ENCODE peak calls at places on chromosomes 16 and 17, in seven cellular contexts. One of them, this sample, is unnamed.

GRCh38 chr17:68777243-68777855 is 176.2 kb upstream of the FAM20A start:
- DNase-seq in effector memory CD4-positive, alpha-beta T cell: no peak
- DNase-seq in lung: no peak
- DNase-seq in tibial nerve: peak; percentile 57
- DNase-seq in IMR-90: peak; percentile 67
- DNase-seq in esophagus squamous epithelium: no peak
- DNase-seq in heart left ventricle: peak; percentile 57
- DNase-seq in this sample: peak; percentile 17

GRCh38 chr17:12902046-12902445 is 112.7 kb downstream of the ARHGAP44 start:
- DNase-seq in heart left ventricle: no peak
- DNase-seq in lung: no peak
- DNase-seq in IMR-90: no peak
- DNase-seq in effector memory CD4-positive, alpha-beta T cell: no peak
- DNase-seq in esophagus squamous epithelium: no peak
- DNase-seq in tibial nerve: no peak
- DNase-seq in this sample: no peak

GRCh38 chr16:49590166-49590871 is 216.7 kb downstream of the C16orf78 start:
- DNase-seq in lung: no peak
- DNase-seq in IMR-90: no peak
- DNase-seq in heart left ventricle: no peak
- DNase-seq in esophagus squamous epithelium: no peak
- DNase-seq in effector memory CD4-positive, alpha-beta T cell: no peak
- DNase-seq in tibial nerve: no peak
- DNase-seq in this sample: no peak

GRCh38 chr16:30784215-30784614 is 2.8 kb downstream of the ZNF629 start:
- DNase-seq in IMR-90: no peak
- DNase-seq in lung: no peak
- DNase-seq in heart left ventricle: no peak
- DNase-seq in esophagus squamous epithelium: no peak
- DNase-seq in tibial nerve: no peak
- DNase-seq in effector memory CD4-positive, alpha-beta T cell: no peak
- DNase-seq in this sample: no peak

GRCh38 chr16:87579691-87580090 is 22.6 kb upstream of the JPH3 start:
- DNase-seq in heart left ventricle: no peak
- DNase-seq in effector memory CD4-positive, alpha-beta T cell: no peak
- DNase-seq in lung: no peak
- DNase-seq in IMR-90: no peak
- DNase-seq in esophagus squamous epithelium: no peak
- DNase-seq in tibial nerve: no peak
- DNase-seq in this sample: no peak

GRCh38 chr16:21300309-21301167 is 22.4 kb upstream of the CRYM start:
- DNase-seq in esophagus squamous epithelium: peak; percentile 51
- DNase-seq in tibial nerve: peak; percentile 95
- DNase-seq in IMR-90: peak; percentile 100
- DNase-seq in effector memory CD4-positive, alpha-beta T cell: no peak
- DNase-seq in lung: peak; percentile 97
- DNase-seq in heart left ventricle: peak; percentile 95
- DNase-seq in this sample: peak; percentile 98

GRCh38 chr17:4833178-4833940 is at the start of gene MINK1:
- DNase-seq in tibial nerve: peak; percentile 67
- DNase-seq in esophagus squamous epithelium: peak; percentile 21
- DNase-seq in heart left ventricle: peak; percentile 93
- DNase-seq in IMR-90: peak; percentile 92
- DNase-seq in effector memory CD4-positive, alpha-beta T cell: peak; percentile 86
- DNase-seq in lung: peak; percentile 86
- DNase-seq in this sample: peak; percentile 85

GRCh38 chr17:57855391-57856035 is 5.7 kb upstream of the MRPS23 start:
- DNase-seq in esophagus squamous epithelium: no peak
- DNase-seq in heart left ventricle: no peak
- DNase-seq in lung: no peak
- DNase-seq in tibial nerve: no peak
- DNase-seq in IMR-90: no peak
- DNase-seq in effector memory CD4-positive, alpha-beta T cell: no peak
- DNase-seq in this sample: no peak

GRCh38 chr17:15087946-15088345 is 177.2 kb downstream of the PMP22 start:
- DNase-seq in IMR-90: no peak
- DNase-seq in heart left ventricle: peak; percentile 75
- DNase-seq in effector memory CD4-positive, alpha-beta T cell: no peak
- DNase-seq in esophagus squamous epithelium: no peak
- DNase-seq in lung: no peak
- DNase-seq in tibial nerve: no peak
- DNase-seq in this sample: peak; percentile 23

GRCh38 chr17:17663160-17664072 is 17.8 kb upstream of the RAI1 start:
- DNase-seq in lung: peak; percentile 43
- DNase-seq in heart left ventricle: peak; percentile 62
- DNase-seq in esophagus squamous epithelium: no peak
- DNase-seq in IMR-90: peak; percentile 97
- DNase-seq in tibial nerve: no peak
- DNase-seq in effector memory CD4-positive, alpha-beta T cell: peak; percentile 74
- DNase-seq in this sample: no peak

GRCh38 chr16:457732-458400 is 32.4 kb downstream of the RAB11FIP3 start:
- DNase-seq in heart left ventricle: no peak
- DNase-seq in tibial nerve: no peak
- DNase-seq in esophagus squamous epithelium: no peak
- DNase-seq in effector memory CD4-positive, alpha-beta T cell: no peak
- DNase-seq in IMR-90: no peak
- DNase-seq in lung: peak; percentile 30
- DNase-seq in this sample: peak; percentile 22

GRCh38 chr17:13601317-13601775 is 383 bp downstream of the HS3ST3A1 start:
- DNase-seq in IMR-90: no peak
- DNase-seq in tibial nerve: no peak
- DNase-seq in heart left ventricle: peak; percentile 28
- DNase-seq in lung: no peak
- DNase-seq in effector memory CD4-positive, alpha-beta T cell: no peak
- DNase-seq in esophagus squamous epithelium: no peak
- DNase-seq in this sample: no peak

GRCh38 chr17:50175035-50175788 is 9.4 kb downstream of the SGCA start:
- DNase-seq in esophagus squamous epithelium: no peak
- DNase-seq in lung: no peak
- DNase-seq in heart left ventricle: peak; percentile 22
- DNase-seq in effector memory CD4-positive, alpha-beta T cell: no peak
- DNase-seq in IMR-90: peak; percentile 56
- DNase-seq in tibial nerve: no peak
- DNase-seq in this sample: no peak

GRCh38 chr17:65797809-65798208 is 236.4 kb upstream of the AXIN2 start:
- DNase-seq in effector memory CD4-positive, alpha-beta T cell: no peak
- DNase-seq in IMR-90: no peak
- DNase-seq in esophagus squamous epithelium: no peak
- DNase-seq in lung: no peak
- DNase-seq in tibial nerve: no peak
- DNase-seq in heart left ventricle: no peak
- DNase-seq in this sample: no peak

GRCh38 chr16:58661199-58661830 is 23.3 kb downstream of the SLC38A7 start:
- DNase-seq in esophagus squamous epithelium: no peak
- DNase-seq in tibial nerve: no peak
- DNase-seq in effector memory CD4-positive, alpha-beta T cell: no peak
- DNase-seq in lung: peak; percentile 46
- DNase-seq in IMR-90: peak; percentile 91
- DNase-seq in heart left ventricle: peak; percentile 59
- DNase-seq in this sample: no peak

GRCh38 chr16:27476240-27476639 is 73.5 kb downstream of the GTF3C1 start:
- DNase-seq in tibial nerve: no peak
- DNase-seq in IMR-90: peak; percentile 17
- DNase-seq in heart left ventricle: no peak
- DNase-seq in esophagus squamous epithelium: no peak
- DNase-seq in lung: no peak
- DNase-seq in effector memory CD4-positive, alpha-beta T cell: no peak
- DNase-seq in this sample: no peak

GRCh38 chr17:5825717-5826330 is 241.5 kb upstream of the NLRP1 start:
- DNase-seq in esophagus squamous epithelium: no peak
- DNase-seq in heart left ventricle: no peak
- DNase-seq in tibial nerve: no peak
- DNase-seq in IMR-90: peak; percentile 83
- DNase-seq in effector memory CD4-positive, alpha-beta T cell: no peak
- DNase-seq in lung: no peak
- DNase-seq in this sample: no peak

GRCh38 chr17:61431594-61432311 is 20.5 kb upstream of the TBX4 start:
- DNase-seq in tibial nerve: no peak
- DNase-seq in effector memory CD4-positive, alpha-beta T cell: no peak
- DNase-seq in IMR-90: peak; percentile 76
- DNase-seq in heart left ventricle: no peak
- DNase-seq in lung: no peak
- DNase-seq in esophagus squamous epithelium: no peak
- DNase-seq in this sample: no peak

GRCh38 chr17:81576621-81577277 is 24.6 kb upstream of the FAAP100 start:
- DNase-seq in effector memory CD4-positive, alpha-beta T cell: no peak
- DNase-seq in lung: no peak
- DNase-seq in IMR-90: peak; percentile 88
- DNase-seq in esophagus squamous epithelium: no peak
- DNase-seq in tibial nerve: no peak
- DNase-seq in heart left ventricle: no peak
- DNase-seq in this sample: no peak
- H3K27ac ChIP-seq in effector memory CD4-positive, alpha-beta T cell: no peak overlapping the region
- H3K27ac ChIP-seq in lung: no peak overlapping the region
- H3K27ac ChIP-seq in IMR-90: peak overlapping the region; percentile 59
- H3K27ac ChIP-seq in esophagus squamous epithelium: peak overlapping the region; percentile 29
- H3K27ac ChIP-seq in tibial nerve: no peak overlapping the region
- H3K27ac ChIP-seq in heart left ventricle: no peak overlapping the region
- H3K27ac ChIP-seq in this sample: peak overlapping the region; percentile 1

DNA sequence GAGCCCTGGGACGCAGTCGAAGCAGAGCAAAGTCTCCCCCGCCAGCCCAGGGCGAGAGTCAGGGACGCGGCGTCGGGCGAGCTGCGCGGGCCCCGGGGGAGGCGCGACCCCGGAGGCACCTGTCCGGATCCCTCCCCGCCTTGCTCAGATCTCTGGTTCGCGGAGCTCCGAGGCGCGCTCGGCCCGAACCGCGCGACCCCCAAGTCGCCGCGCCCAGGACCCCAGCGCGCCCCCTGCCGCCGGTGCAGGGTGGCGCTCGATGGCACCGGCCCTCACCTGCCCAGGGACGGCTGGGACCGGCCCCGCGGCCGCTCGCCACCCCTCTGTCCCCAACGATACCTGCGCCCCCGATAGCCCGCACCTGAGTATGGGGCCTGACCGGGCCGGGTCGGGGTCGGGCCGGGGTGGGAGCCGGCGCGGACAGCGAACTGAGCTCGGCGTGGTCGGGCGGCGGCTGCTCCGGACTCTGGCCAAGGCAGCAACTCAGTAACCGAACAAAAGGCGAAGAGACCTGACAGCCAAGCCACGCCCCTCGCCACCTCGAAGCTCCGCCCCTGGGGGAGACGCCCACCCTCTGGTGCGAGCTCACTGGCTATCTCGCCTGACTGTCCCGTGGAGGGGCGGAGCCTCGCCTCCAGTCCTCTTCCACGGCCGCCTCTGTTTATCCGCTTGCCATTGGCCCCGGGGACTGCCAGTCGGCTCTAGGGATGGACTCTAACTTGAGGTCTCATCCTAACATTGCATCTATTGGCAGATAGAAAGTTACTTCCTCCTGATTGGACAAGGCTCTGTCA is at the start of gene JUP:
- DNase-seq in tibial nerve: peak; percentile 95
- DNase-seq in esophagus squamous epithelium: peak; percentile 90
- DNase-seq in lung: peak; percentile 100
- DNase-seq in heart left ventricle: peak; percentile 100
- DNase-seq in effector memory CD4-positive, alpha-beta T cell: peak; percentile 79
- DNase-seq in IMR-90: peak; percentile 99
- DNase-seq in this sample: peak; percentile 100
- H3K4me1 ChIP-seq in tibial nerve: peaks cover 31% of the 10 kb centered on the region
- H3K4me1 ChIP-seq in esophagus squamous epithelium: peaks cover 97% of the 10 kb centered on the region
- H3K4me1 ChIP-seq in lung: peaks cover 26% of the 10 kb centered on the region
- H3K4me1 ChIP-seq in heart left ventricle: peaks cover 19% of the 10 kb centered on the region
- H3K4me1 ChIP-seq in effector memory CD4-positive, alpha-beta T cell: peaks cover 18% of the 10 kb centered on the region
- H3K4me1 ChIP-seq in IMR-90: peaks cover 20% of the 10 kb centered on the region
- H3K4me1 ChIP-seq in this sample: peaks cover 29% of the 10 kb centered on the region

DNA sequence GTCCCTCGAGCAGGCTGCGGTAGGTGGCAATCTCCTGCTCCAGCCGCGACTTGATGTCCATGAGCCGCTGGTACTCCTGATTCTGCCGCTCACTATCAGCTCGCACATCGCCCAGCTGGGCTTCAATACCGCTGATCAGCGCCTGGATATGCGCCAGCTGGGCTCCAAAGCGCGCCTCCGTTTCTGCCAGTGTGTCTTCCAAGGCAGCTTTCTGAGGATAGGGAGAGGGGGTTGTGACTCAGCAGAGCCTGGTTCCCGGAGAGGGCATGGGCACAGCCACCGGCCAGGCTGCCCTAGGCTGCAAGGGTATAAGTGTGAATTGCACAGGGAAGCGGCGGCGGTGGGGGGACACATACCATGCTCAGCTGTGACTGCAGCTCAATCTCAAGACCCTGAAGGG is 4.3 kb downstream of the KRT19 start:
- DNase-seq in lung: no peak
- DNase-seq in tibial nerve: no peak
- DNase-seq in esophagus squamous epithelium: no peak
- DNase-seq in heart left ventricle: peak; percentile 14
- DNase-seq in IMR-90: no peak
- DNase-seq in effector memory CD4-positive, alpha-beta T cell: no peak
- DNase-seq in this sample: no peak
- H3K4me3 ChIP-seq in lung: no peak overlapping the region
- H3K4me3 ChIP-seq in tibial nerve: no peak overlapping the region
- H3K4me3 ChIP-seq in esophagus squamous epithelium: peak overlapping the region; percentile 64
- H3K4me3 ChIP-seq in heart left ventricle: no peak overlapping the region
- H3K4me3 ChIP-seq in IMR-90: no peak overlapping the region
- H3K4me3 ChIP-seq in effector memory CD4-positive, alpha-beta T cell: no peak overlapping the region
- H3K4me3 ChIP-seq in this sample: no peak overlapping the region

DNA sequence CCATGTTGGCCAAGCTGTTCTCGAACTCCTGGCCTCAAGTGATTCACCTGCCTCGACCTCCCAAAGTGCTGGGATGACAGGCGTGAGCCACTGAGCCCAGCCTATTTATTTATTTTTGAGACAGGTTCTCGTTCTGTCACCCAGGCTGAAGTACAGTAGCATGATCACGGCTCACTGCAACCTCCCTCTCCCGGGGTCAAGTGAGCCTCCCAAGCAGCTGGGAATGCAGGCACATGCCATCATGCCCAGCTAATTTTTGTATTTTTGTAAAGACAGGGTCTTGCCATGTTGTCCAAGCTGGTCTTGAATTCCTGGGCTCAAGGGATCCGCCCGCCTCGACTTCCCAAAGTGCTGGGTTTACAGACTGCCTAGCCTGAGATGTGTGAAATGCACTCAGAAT is 10.2 kb upstream of the SEC14L1 start:
- DNase-seq in esophagus squamous epithelium: no peak
- DNase-seq in lung: no peak
- DNase-seq in effector memory CD4-positive, alpha-beta T cell: no peak
- DNase-seq in tibial nerve: no peak
- DNase-seq in heart left ventricle: no peak
- DNase-seq in IMR-90: no peak
- DNase-seq in this sample: no peak
- H3K27ac ChIP-seq in esophagus squamous epithelium: no peak overlapping the region
- H3K27ac ChIP-seq in lung: peak overlapping the region; percentile 82
- H3K27ac ChIP-seq in effector memory CD4-positive, alpha-beta T cell: no peak overlapping the region
- H3K27ac ChIP-seq in tibial nerve: peak overlapping the region; percentile 71
- H3K27ac ChIP-seq in heart left ventricle: peak overlapping the region; percentile 90
- H3K27ac ChIP-seq in IMR-90: no peak overlapping the region
- H3K27ac ChIP-seq in this sample: peak overlapping the region; percentile 92

DNA sequence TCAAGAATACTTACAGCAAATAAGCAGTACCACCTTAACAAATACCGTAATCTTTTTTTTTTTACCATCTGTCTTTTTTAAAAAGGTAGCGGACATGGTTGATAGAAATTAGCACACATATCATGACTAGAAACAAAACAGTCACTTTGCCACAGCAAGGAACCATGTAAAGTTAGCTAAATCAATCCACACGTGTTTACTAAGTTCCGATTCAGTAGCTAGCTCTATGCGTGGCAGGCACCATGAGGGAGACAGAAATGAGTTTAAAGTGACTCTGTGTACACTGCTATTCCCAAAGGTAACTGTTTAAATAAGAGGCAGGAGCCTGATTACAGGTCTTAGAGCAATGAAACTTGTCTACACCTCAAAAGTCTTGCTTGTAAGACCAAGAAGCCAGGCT is 108.6 kb downstream of the XYLT1 start:
- DNase-seq in lung: no peak
- DNase-seq in esophagus squamous epithelium: no peak
- DNase-seq in effector memory CD4-positive, alpha-beta T cell: no peak
- DNase-seq in tibial nerve: no peak
- DNase-seq in IMR-90: no peak
- DNase-seq in heart left ventricle: no peak
- DNase-seq in this sample: no peak
- H3K4me1 ChIP-seq in lung: peaks cover 19% of the 10 kb centered on the region
- H3K4me1 ChIP-seq in esophagus squamous epithelium: peaks cover 78% of the 10 kb centered on the region
- H3K4me1 ChIP-seq in effector memory CD4-positive, alpha-beta T cell: peaks cover 87% of the 10 kb centered on the region
- H3K4me1 ChIP-seq in tibial nerve: peaks cover 43% of the 10 kb centered on the region
- H3K4me1 ChIP-seq in IMR-90: peaks cover 9% of the 10 kb centered on the region
- H3K4me1 ChIP-seq in heart left ventricle: no peaks in the 10 kb centered on the region
- H3K4me1 ChIP-seq in this sample: peaks cover 7% of the 10 kb centered on the region